ENCODE peak calls at places on chromosomes 13 and 19, in eight cellular contexts. Z is ovary, X is Peyer's patch, T is stomach, Q is HCT116, F is thyroid gland, L is heart left ventricle, D is H1. V is an unnamed sample.

GRCh38 chr19:46945668-46946067 is 74.0 kb upstream of the NPAS1 start:
- DNase-seq in F (peak), Q (no peak), T (no peak), L (no peak), Z (no peak), D (no peak), X (no peak), V (no peak)

GRCh38 chr19:29677001-29677781 is 11.9 kb downstream of the PLEKHF1 start:
- DNase-seq in F (no peak), L (no peak), T (no peak), D (no peak), X (no peak), Q (no peak), Z (no peak), V (no peak)

GRCh38 chr19:47661161-47661560 is 52.1 kb upstream of the EHD2 start:
- DNase-seq in T (no peak), D (no peak), Q (no peak), X (no peak), L (no peak), Z (no peak), F (no peak), V (no peak)

GRCh38 chr19:19420570-19421301 is 15.3 kb downstream of the GATAD2A start:
- DNase-seq in F (no peak), T (no peak), X (no peak), D (no peak), Z (no peak), L (no peak), Q (no peak), V (no peak)

GRCh38 chr19:18594096-18594823 is 5.7 kb downstream of the REX1BD start:
- DNase-seq in Q (no peak), X (peak), T (peak), F (peak), Z (peak), L (peak), D (peak), V (no peak)

GRCh38 chr13:25980255-25980654 is 71.6 kb downstream of the SHISA2 start:
- DNase-seq in L (no peak), Q (peak), F (peak), D (no peak), Z (no peak), X (no peak), T (no peak), V (no peak)

GRCh38 chr19:23437901-23438300 is 42.6 kb upstream of the ZNF91 start:
- DNase-seq in L (no peak), Q (no peak), T (no peak), X (no peak), F (no peak), Z (no peak), D (no peak), V (peak)

GRCh38 chr19:33438016-33438671 is 64.6 kb downstream of the CEBPG start:
- DNase-seq in F (peak), Q (no peak), D (no peak), X (no peak), L (peak), Z (peak), T (no peak), V (no peak)

GRCh38 chr13:62799038-62799535 is 1383.4 kb upstream of the PCDH20 start:
- DNase-seq in Z (no peak), X (no peak), L (no peak), D (no peak), Q (no peak), T (no peak), F (no peak), V (no peak)

GRCh38 chr19:42091300-42092266 is 15.6 kb downstream of the ZNF574 start:
- DNase-seq in X (no peak), Z (no peak), Q (no peak), T (peak), F (no peak), L (no peak), D (no peak), V (no peak)

GRCh38 chr13:112671359-112671758 is 18.5 kb upstream of the ATP11A start:
- DNase-seq in Z (no peak), L (no peak), D (no peak), F (no peak), X (no peak), T (no peak), Q (no peak), V (no peak)

GRCh38 chr13:113585828-113586355 is 1.3 kb downstream of the TFDP1 start:
- DNase-seq in F (no peak), D (peak), X (no peak), T (peak), Z (peak), Q (no peak), L (no peak), V (peak)

GRCh38 chr13:34419025-34419424 is 523.0 kb upstream of the NBEA start:
- DNase-seq in Z (no peak), Q (no peak), D (no peak), L (no peak), T (no peak), F (no peak), X (no peak), V (no peak)

GRCh38 chr13:114161644-114162532 is 17.2 kb upstream of the CFAP97D2 start:
- DNase-seq in Z (peak), X (peak), Q (no peak), L (peak), F (no peak), T (peak), D (no peak), V (no peak)

GRCh38 chr19:993361-993830 is 6.8 kb upstream of the GRIN3B start:
- DNase-seq in L (no peak), T (no peak), F (no peak), Q (no peak), D (no peak), X (no peak), Z (no peak), V (no peak)

GRCh38 chr13:84605927-84606326 is 723.7 kb upstream of the SLITRK1 start:
- DNase-seq in D (no peak), T (no peak), L (no peak), Q (no peak), X (no peak), F (no peak), Z (no peak), V (no peak)

GRCh38 chr19:1483067-1483978 is 4.3 kb upstream of the C19orf25 start:
- DNase-seq in D (no peak), X (no peak), L (no peak), Z (no peak), Q (no peak), T (no peak), F (no peak), V (no peak)

GRCh38 chr13:100392709-100393630 is 195.6 kb downstream of the GGACT start:
- DNase-seq in Z (peak), L (peak), Q (peak), X (peak), D (no peak), T (peak), F (peak), V (peak)

GRCh38 chr19:48938256-48938655 is 4.8 kb downstream of the DHDH start:
- DNase-seq in Q (no peak), X (no peak), F (no peak), Z (no peak), T (no peak), D (no peak), L (no peak), V (no peak)

GRCh38 chr19:48928164-48929005 is 5.1 kb upstream of the DHDH start:
- DNase-seq in L (no peak), F (no peak), X (no peak), Z (no peak), T (peak), D (no peak), Q (no peak), V (no peak)

GRCh38 chr19:48934837-48935236 is 1.3 kb downstream of the DHDH start:
- DNase-seq in Z (no peak), X (no peak), D (peak), T (no peak), F (no peak), Q (no peak), L (no peak), V (no peak)

GRCh38 chr19:48935864-48936263 is 2.4 kb downstream of the DHDH start:
- DNase-seq in Q (no peak), F (no peak), L (no peak), X (no peak), Z (no peak), T (no peak), D (no peak), V (no peak)

DNA sequence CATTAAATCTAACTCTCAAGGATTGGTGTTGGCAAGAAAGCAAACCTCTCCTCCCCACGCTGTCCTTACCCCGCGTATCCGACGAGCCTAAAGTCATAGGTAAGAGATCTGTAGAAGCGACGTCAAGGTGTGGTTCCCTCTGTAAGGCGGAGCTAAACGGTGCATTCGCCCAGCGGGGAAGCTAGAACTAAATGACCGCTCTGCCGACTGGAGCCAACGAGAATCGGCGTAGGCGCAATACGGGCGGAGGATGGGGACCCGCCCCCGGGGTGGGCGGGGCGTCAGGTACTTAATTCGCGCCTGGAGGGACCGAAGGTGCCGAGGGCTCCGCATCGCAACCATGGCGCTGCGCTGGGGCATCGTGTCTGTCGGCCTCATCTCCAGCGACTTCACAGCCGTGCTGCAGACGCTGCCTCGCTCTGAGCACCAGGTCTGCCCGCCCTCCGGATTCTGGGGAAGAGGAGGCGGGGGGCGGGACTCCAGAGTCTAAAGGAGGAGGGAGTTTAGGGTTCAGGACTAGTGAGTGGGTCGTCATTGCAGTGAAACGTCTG is at the start of gene DHDH:
- DNase-seq in Q (peak), T (peak), L (peak), X (peak), D (peak), Z (peak), F (peak), V (no peak)
- TF ChIP-seq POLR2A in Q (peak), T (no peak), L (peak), X (peak), D (no peak), Z (no peak), F (no peak), V (no peak)

GRCh38 chr19:4043966-4044365 is 22.7 kb downstream of the ZBTB7A start:
- DNase-seq in Z (no peak), L (no peak), F (no peak), D (no peak), T (no peak), X (no peak), Q (no peak), V (no peak)
- TF ChIP-seq POLR2A in Z (no peak), L (no peak), F (no peak), D (no peak), T (no peak), X (no peak), Q (no peak), V (no peak)

GRCh38 chr19:16217671-16218464 is 20.2 kb downstream of the AP1M1 start:
- DNase-seq in L (no peak), Q (no peak), X (no peak), D (no peak), F (no peak), Z (no peak), T (no peak), V (no peak)
- TF ChIP-seq POLR2A in L (no peak), Q (no peak), X (no peak), D (no peak), F (no peak), Z (no peak), T (no peak), V (no peak)

GRCh38 chr13:43019811-43020210 is 3.6 kb upstream of the DNAJC15 start:
- DNase-seq in Z (no peak), F (no peak), T (no peak), L (no peak), Q (no peak), D (no peak), X (no peak), V (no peak)

GRCh38 chr13:43026262-43026661 is 2.9 kb downstream of the DNAJC15 start:
- DNase-seq in Q (no peak), F (no peak), L (no peak), D (no peak), T (no peak), Z (no peak), X (no peak), V (no peak)

GRCh38 chr13:43021926-43022670 is 1.3 kb upstream of the DNAJC15 start:
- DNase-seq in D (no peak), Q (no peak), Z (no peak), F (no peak), L (no peak), T (no peak), X (no peak), V (no peak)

GRCh38 chr13:43020794-43021193 is 2.6 kb upstream of the DNAJC15 start:
- DNase-seq in Q (no peak), Z (no peak), F (no peak), L (no peak), T (no peak), D (no peak), X (no peak), V (no peak)

DNA sequence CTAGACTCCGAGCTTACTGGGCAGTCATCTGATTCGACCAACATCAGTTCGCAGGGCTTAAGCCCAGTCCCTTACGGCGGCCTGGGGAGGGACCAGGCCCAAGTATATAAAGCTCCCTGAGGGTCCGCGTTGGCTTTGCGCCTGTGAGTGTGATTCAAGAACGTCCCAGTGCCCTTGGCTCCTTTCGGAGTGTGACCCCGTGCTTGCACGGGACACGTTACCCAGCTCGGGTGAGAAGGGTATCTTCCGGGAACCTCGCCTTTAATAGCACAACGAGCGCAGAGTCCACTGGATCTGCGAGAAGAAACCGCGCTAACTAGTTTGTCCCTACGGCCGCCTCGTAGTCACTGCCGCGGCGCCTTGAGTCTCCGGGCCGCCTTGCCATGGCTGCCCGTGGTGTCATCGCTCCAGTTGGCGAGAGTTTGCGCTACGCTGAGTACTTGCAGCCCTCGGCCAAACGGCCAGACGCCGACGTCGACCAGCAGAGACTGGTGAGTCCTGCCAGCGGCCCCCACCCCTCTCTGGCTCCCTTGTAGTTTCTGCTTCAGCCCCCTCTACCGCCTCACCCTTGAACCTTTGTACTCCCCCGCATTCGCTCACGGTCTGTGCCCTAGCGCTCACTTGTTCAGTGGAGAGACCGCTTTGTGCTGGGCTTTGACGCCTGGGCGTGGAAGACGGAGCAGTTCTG is at the start of gene DNAJC15:
- DNase-seq in T (peak), L (peak), Z (peak), D (peak), Q (peak), X (peak), F (peak), V (peak)
- TF ChIP-seq POLR2A in T (no peak), L (peak), Z (no peak), D (peak), Q (no peak), X (peak), F (no peak), V (no peak)

DNA sequence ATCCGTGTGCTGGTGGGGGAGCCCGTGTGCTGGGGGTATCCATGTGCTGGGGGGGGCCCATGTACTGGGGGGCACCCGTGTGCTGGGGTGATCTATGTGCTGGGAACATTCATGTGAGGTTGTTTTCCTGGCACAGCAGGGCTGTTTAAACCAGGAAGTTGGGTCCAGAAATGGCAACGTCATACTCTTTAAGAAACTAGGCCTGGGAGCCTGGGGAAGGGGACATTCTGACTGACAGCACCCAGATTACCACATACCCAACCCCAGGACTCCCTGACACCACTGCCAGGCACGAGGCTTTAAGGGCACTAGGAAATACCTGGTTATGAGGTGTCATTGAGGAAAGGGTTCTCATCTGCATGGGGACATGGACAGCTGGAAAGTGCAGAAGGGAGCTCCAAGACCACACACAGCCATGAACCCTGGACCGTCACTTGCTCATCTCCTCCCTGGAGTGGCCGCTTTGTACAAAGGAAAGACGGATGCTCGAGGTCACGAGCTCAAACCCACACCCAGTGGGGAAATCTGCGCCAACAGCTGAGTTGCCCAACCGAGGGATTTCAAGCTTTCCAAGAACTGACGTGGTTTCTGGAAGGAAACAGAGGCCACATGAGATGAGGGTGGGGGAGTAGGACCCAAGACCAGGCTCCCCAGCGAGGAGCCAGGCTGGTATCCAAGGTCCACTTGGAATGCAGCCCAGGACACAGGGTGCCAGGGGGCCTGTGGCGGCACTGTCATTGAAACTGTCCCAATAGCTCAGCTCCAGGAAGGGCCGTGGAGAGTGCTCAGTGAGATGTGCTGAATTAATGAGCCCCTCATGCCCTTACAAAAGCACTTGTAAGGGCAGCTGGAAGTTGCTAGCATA is 40.9 kb downstream of the RAB20 start:
- DNase-seq in X (peak), F (peak), D (no peak), Z (peak), L (peak), Q (no peak), T (peak), V (peak)
- TF ChIP-seq POLR2A in X (peak), F (no peak), D (no peak), Z (no peak), L (no peak), Q (no peak), T (no peak), V (no peak)

GRCh38 chr19:50505856-50506611 is 5.0 kb downstream of the JOSD2 start:
- DNase-seq in Q (no peak), L (no peak), F (no peak), D (no peak), T (no peak), Z (peak), X (no peak), V (no peak)
- TF ChIP-seq POLR2A in Q (no peak), L (no peak), F (no peak), D (no peak), T (no peak), Z (no peak), X (no peak), V (no peak)

GRCh38 chr13:32650705-32651311 is 64.6 kb downstream of the PDS5B start:
- DNase-seq in X (peak), D (no peak), T (peak), Z (no peak), Q (peak), F (peak), L (peak), V (no peak)
- TF ChIP-seq POLR2A in X (no peak), D (no peak), T (no peak), Z (no peak), Q (no peak), F (no peak), L (no peak), V (no peak)

DNA sequence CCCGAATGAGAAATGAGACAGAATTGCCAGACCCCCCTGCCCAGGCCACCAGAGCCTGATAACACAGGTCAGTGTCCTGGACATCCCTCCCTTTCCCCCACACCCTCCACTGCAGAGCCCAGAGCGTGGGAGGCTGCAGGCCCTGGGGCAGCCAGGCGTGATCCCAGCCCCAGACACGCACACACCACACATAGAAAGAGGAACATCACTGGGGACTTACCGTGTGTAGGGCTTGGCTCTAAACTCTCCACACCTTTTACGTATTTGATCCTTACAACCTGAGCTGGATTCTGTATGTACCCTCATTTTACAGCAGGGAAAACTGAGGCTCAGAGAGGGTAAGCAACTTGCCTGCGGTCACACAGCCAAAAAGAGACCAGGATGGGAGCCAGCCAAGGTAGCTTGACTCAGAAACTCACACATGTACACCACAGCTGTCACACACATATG is 334 bp upstream of the ANGPTL6 start:
- DNase-seq in X (peak), Z (no peak), F (no peak), L (no peak), Q (no peak), D (no peak), T (no peak), V (no peak)
- TF ChIP-seq POLR2A in X (no peak), Z (no peak), F (no peak), L (no peak), Q (no peak), D (no peak), T (no peak), V (no peak)

DNA sequence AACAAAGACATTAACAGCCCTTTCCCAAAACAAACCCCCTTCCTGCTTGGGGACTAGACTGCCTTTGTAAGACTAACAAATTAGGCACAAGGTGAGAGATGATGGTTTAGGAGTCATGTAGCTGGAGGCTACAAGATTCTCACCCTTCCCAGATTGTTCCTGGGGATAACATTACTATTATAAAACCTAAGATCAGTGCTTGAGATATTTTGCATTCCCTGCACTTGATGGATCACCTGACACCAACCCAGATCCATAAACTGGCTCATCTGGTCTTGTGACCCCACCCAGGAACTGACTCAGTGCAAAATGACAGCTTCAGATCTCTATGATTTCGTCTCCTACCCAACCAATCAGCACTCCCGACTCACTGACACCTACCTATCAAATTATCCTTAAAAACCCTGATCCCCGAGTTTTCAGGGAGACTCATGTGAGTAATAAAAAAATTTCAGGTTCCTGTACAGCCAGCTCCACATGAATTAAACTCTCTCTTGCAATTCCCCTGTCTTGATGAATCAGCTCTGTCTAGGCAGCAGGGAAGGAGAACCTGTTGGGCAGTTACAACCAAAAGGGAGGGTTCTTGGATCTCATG is 2.4 kb upstream of the ZNF616 start:
- DNase-seq in D (no peak), T (no peak), Z (no peak), Q (no peak), L (no peak), F (no peak), X (no peak), V (no peak)
- TF ChIP-seq POLR2A in D (no peak), T (no peak), Z (no peak), Q (no peak), L (no peak), F (no peak), X (no peak), V (no peak)

V was measured in esophagus muscularis mucosa.